ENCODE peak calls at places on chromosomes 16 and 17, in nine cellular contexts. D, W, R, F, Z, K, A, S and C are unnamed samples.

GRCh38 chr16:14347706-14348105 is 276.6 kb downstream of the MRTFB start:
- DNase-seq in K (no peak), R (no peak), A (no peak), S (no peak), F (no peak), Z (no peak), D (no peak), W (no peak), C (no peak)

GRCh38 chr17:56085576-56086267 is 67.6 kb upstream of the ANKFN1 start:
- DNase-seq in W (no peak), Z (no peak), F (no peak), S (no peak), A (no peak), K (peak), R (no peak), D (no peak), C (no peak)

GRCh38 chr17:44915321-44915726 is at the start of gene GFAP:
- DNase-seq in R (no peak), S (no peak), D (no peak), Z (no peak), K (no peak), F (no peak), A (no peak), W (no peak), C (no peak)

GRCh38 chr16:85734311-85735017 is 16.4 kb downstream of the C16orf74 start:
- DNase-seq in R (no peak), F (no peak), W (no peak), Z (no peak), A (no peak), S (no peak), K (no peak), D (no peak), C (no peak)

GRCh38 chr17:7224661-7225111 is 4.9 kb downstream of the ACADVL start:
- DNase-seq in D (no peak), A (no peak), R (no peak), Z (no peak), F (no peak), W (no peak), S (no peak), K (no peak), C (no peak)

GRCh38 chr17:42362245-42362961 is 25.8 kb downstream of the STAT3 start:
- DNase-seq in D (peak), R (no peak), S (no peak), F (peak), Z (no peak), W (peak), A (no peak), K (no peak), C (no peak)

GRCh38 chr17:73401911-73402310 is 90.1 kb upstream of the CDC42EP4 start:
- DNase-seq in A (no peak), R (peak), D (no peak), Z (no peak), S (peak), W (no peak), F (no peak), K (peak), C (no peak)

GRCh38 chr17:17395885-17396284 is 80.9 kb upstream of the MED9 start:
- DNase-seq in K (no peak), F (no peak), A (no peak), Z (no peak), D (no peak), R (no peak), W (no peak), S (no peak), C (no peak)

GRCh38 chr16:6891486-6891885 is 441.2 kb upstream of the RBFOX1 start:
- DNase-seq in Z (no peak), A (no peak), R (no peak), K (no peak), W (no peak), S (no peak), F (no peak), D (no peak), C (no peak)

GRCh38 chr16:85255777-85256176 is 143.5 kb upstream of the CIBAR2 start:
- DNase-seq in K (no peak), R (no peak), A (no peak), D (no peak), Z (no peak), F (no peak), S (no peak), W (no peak), C (no peak)

GRCh38 chr17:57471941-57472368 is 215.6 kb downstream of the MSI2 start:
- DNase-seq in K (no peak), R (no peak), D (no peak), S (no peak), W (no peak), Z (no peak), F (peak), A (no peak), C (no peak)

GRCh38 chr17:59845595-59846390 is 47.0 kb downstream of the TUBD1 start:
- DNase-seq in A (no peak), D (peak), W (peak), Z (no peak), S (peak), F (peak), R (peak), K (peak), C (no peak)

GRCh38 chr17:73465851-73466250 is 154.1 kb upstream of the CDC42EP4 start:
- DNase-seq in S (no peak), K (no peak), F (peak), A (no peak), W (no peak), Z (no peak), D (no peak), R (no peak), C (no peak)

GRCh38 chr17:7004398-7005253 is 7.8 kb upstream of the RNASEK start:
- DNase-seq in K (peak), Z (no peak), A (no peak), D (peak), F (peak), S (peak), R (peak), W (peak), C (peak)

GRCh38 chr17:67421869-67422273 is 44.8 kb downstream of the PITPNC1 start:
- DNase-seq in W (peak), S (peak), D (peak), Z (peak), F (no peak), R (peak), K (peak), A (peak), C (peak)

GRCh38 chr17:83189673-83190385 is 110.4 kb downstream of the METRNL start:
- DNase-seq in W (peak), R (peak), F (no peak), A (no peak), S (no peak), D (peak), Z (no peak), K (peak), C (no peak)

GRCh38 chr17:79988163-79988971 is 47.3 kb downstream of the TBC1D16 start:
- DNase-seq in R (peak), A (no peak), D (peak), S (peak), W (peak), Z (no peak), K (peak), F (peak), C (peak)

GRCh38 chr17:13786000-13786598 is 184.4 kb upstream of the HS3ST3A1 start:
- DNase-seq in W (peak), K (peak), D (peak), R (peak), A (no peak), S (peak), F (no peak), Z (no peak), C (no peak)

GRCh38 chr17:13030459-13031305 is 12.9 kb upstream of the ELAC2 start:
- DNase-seq in S (peak), W (peak), D (peak), K (peak), R (peak), F (peak), A (peak), Z (peak), C (peak)